ENCODE peak calls at places on chromosomes 1 and 21, in nine cellular contexts. Z is activated B cell treated with CpG ODN at 0.5 μM for 24 hours, G is fibroblast of pulmonary artery, V is mammary epithelial cell, T is nephron progenitor cell, D is cardiac muscle cell, J is GM12865, C is left lung, B is RWPE2. U is an unnamed sample.

GRCh38 chr1:165116732-165117131 is 239.8 kb downstream of the LMX1A start:
- DNase-seq in C (no peak), V (peak), Z (no peak), D (no peak), T (no peak), J (no peak), B (peak), G (peak), U (no peak)

GRCh38 chr1:153546796-153547559 is 1.4 kb upstream of the S100A4 start:
- DNase-seq in D (no peak), G (no peak), J (no peak), V (peak), C (no peak), T (no peak), Z (no peak), B (peak), U (no peak)

GRCh38 chr1:240031009-240031408 is 60.7 kb upstream of the FMN2 start:
- DNase-seq in B (no peak), G (peak), J (no peak), C (no peak), D (no peak), V (peak), Z (no peak), T (no peak), U (no peak)

GRCh38 chr1:208731976-208732821 is 488.0 kb upstream of the PLXNA2 start:
- DNase-seq in V (no peak), C (no peak), T (peak), B (no peak), J (peak), G (no peak), D (no peak), Z (no peak), U (no peak)

GRCh38 chr1:27598288-27598687 is 5.7 kb downstream of the AHDC1 start:
- DNase-seq in T (peak), B (no peak), J (no peak), G (peak), V (no peak), Z (no peak), D (no peak), C (no peak), U (no peak)

GRCh38 chr1:42962641-42963377 is 4.1 kb upstream of the SLC2A1 start:
- DNase-seq in V (peak), Z (no peak), C (no peak), G (no peak), B (peak), D (peak), T (peak), J (no peak), U (no peak)

GRCh38 chr1:239802275-239802674 is 289.4 kb upstream of the FMN2 start:
- DNase-seq in V (no peak), C (no peak), G (no peak), D (no peak), T (no peak), Z (no peak), B (no peak), J (no peak), U (no peak)

GRCh38 chr21:26715878-26716506 is 129.2 kb downstream of the ADAMTS1 start:
- DNase-seq in Z (no peak), J (peak), T (peak), D (peak), V (peak), G (peak), C (no peak), B (no peak), U (no peak)

GRCh38 chr1:228802386-228803221 is 67.3 kb downstream of the RHOU start:
- DNase-seq in D (no peak), G (peak), V (no peak), Z (no peak), T (no peak), J (no peak), B (no peak), C (no peak), U (no peak)

GRCh38 chr1:114234408-114235119 is 80.9 kb upstream of the SYT6 start:
- DNase-seq in D (no peak), G (no peak), Z (no peak), J (peak), V (no peak), C (no peak), T (no peak), B (no peak), U (no peak)

GRCh38 chr1:216464489-216464888 is 41.2 kb upstream of the USH2A start:
- DNase-seq in J (no peak), V (peak), D (no peak), Z (no peak), T (no peak), G (peak), B (no peak), C (no peak), U (no peak)

GRCh38 chr1:213985181-213986019 is 2.4 kb upstream of the PROX1 start:
- DNase-seq in B (no peak), C (no peak), G (no peak), D (peak), T (peak), Z (no peak), J (no peak), V (no peak), U (no peak)

GRCh38 chr21:39094087-39094785 is 89.0 kb downstream of the PSMG1 start:
- DNase-seq in C (no peak), D (no peak), Z (no peak), J (no peak), V (no peak), T (no peak), B (no peak), G (no peak), U (no peak)

GRCh38 chr1:150182233-150182632 is 32.5 kb downstream of the PLEKHO1 start:
- DNase-seq in Z (no peak), V (no peak), J (no peak), B (no peak), T (no peak), D (no peak), C (no peak), G (no peak), U (no peak)

GRCh38 chr1:37098196-37098595 is 63.9 kb upstream of the GRIK3 start:
- DNase-seq in D (no peak), G (no peak), T (no peak), J (no peak), B (no peak), V (no peak), C (no peak), Z (no peak), U (no peak)

GRCh38 chr1:192588546-192588945 is 13.0 kb downstream of the RGS1 start:
- DNase-seq in J (no peak), G (no peak), D (no peak), T (no peak), B (no peak), V (no peak), C (no peak), Z (no peak), U (no peak)

GRCh38 chr1:29974345-29974744 is 738.0 kb downstream of the PTPRU start:
- DNase-seq in T (no peak), B (no peak), V (peak), J (peak), G (peak), D (no peak), Z (no peak), C (no peak), U (no peak)

DNA sequence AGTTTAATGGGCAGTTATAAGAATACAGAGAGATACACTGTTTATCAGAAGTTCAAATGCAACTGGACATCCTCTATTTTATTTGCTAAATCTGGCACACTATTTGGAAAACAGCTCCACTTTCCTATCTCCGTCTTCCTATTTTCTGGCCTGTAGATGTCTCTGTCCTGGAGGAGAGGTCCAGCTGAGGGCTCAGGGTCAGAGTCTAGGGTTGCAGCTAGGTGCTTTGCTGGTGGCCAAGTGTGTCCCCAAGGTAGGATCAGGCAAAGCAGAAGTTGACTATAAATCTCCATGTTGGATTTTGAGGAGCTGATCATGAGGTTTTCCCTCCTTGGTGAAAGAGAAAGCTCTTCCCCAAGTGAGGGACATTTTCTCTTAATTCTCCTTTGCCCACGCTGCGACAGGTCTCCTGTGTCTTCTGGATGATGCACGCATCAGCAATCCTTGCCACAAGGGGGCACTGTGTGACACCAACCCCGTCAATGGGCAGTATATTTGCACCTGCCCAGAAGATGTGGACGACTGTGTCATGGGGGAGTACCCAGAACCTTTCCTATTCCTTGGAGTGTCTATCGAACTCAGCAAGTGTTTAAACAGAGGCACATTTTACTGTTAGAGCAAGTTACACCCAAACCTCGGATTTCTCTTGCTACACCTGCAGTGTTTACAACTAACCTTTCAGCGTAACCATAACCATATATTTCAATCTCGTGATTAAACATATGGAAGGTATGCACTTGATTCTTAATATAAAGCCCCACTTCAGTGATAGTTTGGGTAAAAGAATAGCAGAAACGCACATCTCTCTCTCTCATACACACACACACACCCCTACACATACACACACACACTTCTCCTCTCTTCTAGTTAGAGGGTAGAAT is 10.2 kb downstream of the ADAM30 start:
- DNase-seq in Z (no peak), C (peak), V (no peak), B (no peak), T (peak), D (peak), J (peak), G (peak), U (no peak)
- TF ChIP-seq CTCF in Z (no peak), C (peak), V (peak), B (peak), T (peak), D (peak), J (peak), G (peak), U (peak)

GRCh38 chr1:163985700-163986099 is 573.3 kb upstream of the PBX1 start:
- DNase-seq in B (no peak), G (no peak), J (no peak), D (no peak), C (no peak), T (no peak), V (no peak), Z (no peak), U (no peak)
- TF ChIP-seq CTCF in B (no peak), G (no peak), J (no peak), D (no peak), C (no peak), T (no peak), V (no peak), Z (no peak), U (no peak)

DNA sequence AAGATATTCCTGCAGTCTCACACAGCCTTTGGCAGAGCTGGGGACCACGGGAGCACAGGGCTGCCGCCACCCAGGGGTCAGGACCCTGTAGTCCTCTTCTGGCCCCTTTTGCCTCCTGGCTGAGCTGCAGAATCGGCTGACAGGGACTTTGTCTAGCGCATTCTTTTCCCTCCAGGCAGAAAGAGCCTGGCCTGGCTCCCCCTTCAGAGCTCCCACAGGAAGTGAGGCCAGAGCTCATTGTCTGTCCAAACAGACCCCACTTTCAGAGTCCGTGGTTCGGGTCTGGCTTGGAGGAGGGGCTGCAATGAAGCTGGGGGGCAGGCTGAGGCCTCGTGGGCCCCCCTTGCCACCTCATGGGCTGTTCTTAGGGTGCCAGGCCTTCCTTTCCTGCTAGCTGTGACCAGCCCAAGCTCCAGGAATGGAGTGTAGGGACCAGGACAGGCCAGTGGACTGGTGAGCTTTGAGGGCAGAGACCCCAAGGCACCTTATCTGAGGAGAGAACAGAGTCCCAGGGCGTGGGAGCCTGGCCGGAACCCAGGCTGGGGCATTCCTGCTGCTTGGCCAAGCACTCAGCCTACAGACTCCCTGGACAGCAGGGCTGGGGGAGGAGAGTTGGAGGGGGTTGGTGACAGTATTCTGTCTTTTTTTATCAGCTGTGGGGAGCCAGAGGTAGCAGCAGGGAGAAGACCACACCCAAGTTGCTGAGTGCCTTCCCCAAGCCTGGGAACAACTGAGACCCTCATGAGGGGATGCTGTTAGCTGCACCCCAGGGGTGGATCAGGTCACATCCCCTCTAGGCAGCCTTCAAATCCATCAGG is 4.7 kb downstream of the CELSR2 start:
- DNase-seq in V (no peak), J (no peak), G (no peak), Z (no peak), D (peak), B (no peak), T (peak), C (no peak), U (no peak)
- TF ChIP-seq CTCF in V (no peak), J (no peak), G (no peak), Z (no peak), D (no peak), B (no peak), T (no peak), C (no peak), U (peak)

DNA sequence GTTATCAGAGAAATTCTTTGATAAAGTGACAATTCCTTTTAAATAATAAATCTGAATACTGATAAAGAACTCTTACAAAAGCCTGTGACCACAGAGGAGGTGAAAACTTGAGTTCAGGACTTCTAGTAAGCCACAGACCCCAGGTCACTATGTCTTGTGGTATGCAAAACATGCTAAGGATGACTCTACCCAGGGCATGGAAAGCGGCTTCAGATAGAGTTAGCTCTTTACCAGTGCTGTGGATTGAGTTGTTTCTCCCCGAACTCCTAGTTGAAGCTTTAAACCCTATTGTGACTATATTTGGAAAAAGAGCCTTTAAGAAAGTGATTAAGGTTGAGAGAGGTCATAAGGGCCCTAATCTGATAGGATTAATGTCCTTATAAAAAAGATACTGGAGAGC is 42.3 kb downstream of the HLX start:
- DNase-seq in T (no peak), V (no peak), C (no peak), Z (no peak), J (peak), G (no peak), B (no peak), D (no peak), U (no peak)
- TF ChIP-seq CTCF in T (no peak), V (no peak), C (no peak), Z (no peak), J (no peak), G (no peak), B (no peak), D (no peak), U (no peak)

DNA sequence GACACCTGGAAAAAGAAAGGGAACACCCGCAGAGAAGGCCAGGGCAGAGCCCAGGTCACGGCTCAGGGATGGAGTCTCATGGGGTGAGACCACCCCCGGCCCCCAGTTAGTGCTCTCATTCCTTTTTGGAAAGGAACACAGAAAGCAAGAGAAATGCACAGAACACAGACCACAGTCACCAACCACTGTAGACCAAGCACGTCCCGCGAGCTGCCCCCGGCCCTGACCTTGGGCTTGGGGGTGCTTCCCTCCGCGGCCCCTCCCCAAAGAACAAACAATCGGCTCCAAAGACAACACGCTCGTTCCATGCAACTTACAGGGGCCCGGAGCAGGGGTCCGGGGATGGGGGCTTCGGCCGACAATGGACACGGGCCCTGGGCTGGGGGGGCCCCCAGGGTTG is 12.8 kb downstream of the CELF3 start:
- DNase-seq in Z (no peak), G (no peak), T (no peak), D (no peak), B (no peak), V (no peak), J (no peak), C (no peak), U (no peak)
- TF ChIP-seq CTCF in Z (no peak), G (no peak), T (no peak), D (no peak), B (no peak), V (no peak), J (no peak), C (no peak), U (no peak)

DNA sequence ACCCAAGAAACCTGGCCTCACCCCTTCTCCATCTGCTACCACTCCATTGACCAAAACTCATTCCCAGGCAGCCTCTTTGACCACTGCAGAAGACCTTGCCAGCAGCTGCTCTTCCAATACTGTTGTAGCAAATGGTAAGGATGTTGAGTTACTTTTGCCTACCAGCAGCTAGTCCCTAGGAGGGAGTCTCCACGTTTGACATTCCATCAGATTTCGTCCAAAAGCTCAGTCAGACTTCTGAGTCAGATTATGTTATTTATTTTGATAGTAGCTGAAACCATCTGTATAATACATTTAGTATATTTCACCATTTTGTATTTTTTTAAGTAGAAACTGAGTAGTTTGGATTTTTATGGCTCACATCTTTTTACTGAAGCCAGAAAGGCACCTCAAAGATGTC is 51.5 kb upstream of the WNT2B start:
- DNase-seq in T (no peak), Z (no peak), V (no peak), G (no peak), D (no peak), B (no peak), C (no peak), J (no peak), U (no peak)
- TF ChIP-seq CTCF in T (no peak), Z (no peak), V (no peak), G (no peak), D (no peak), B (no peak), C (no peak), J (no peak), U (no peak)

DNA sequence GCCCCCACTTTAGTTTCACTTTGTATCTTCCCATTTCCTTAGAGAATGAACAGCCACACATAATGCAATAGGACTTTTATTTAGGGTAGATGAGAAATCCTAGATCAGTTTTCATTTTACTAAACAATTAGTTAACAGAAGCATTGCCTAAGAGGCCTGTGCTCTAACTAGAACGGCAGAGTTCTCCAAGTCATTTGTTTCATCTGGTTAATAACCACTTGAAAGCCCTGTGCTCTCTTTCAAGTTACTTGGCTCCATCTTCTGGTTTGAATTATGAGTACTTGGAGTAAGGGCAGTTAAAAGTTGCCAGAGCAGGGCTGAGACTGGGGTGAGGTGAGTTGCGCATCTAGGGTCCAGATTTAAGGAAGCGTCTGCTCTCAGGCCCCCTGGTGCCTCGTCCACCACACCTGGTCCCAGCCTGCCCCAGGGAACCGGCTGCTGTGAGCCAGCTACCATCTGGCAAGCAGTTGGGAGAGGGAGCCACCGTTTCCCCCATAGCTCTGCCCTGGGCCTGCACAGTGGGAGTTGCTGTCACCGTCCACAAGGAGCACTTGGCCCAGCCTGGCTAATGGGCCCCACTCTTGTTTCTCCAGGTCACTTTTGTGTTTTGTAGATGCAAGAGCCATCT is 18.1 kb upstream of the SLC44A3 start:
- DNase-seq in B (no peak), V (peak), C (no peak), T (peak), G (peak), D (peak), Z (no peak), J (peak), U (no peak)
- TF ChIP-seq CTCF in B (peak), V (peak), C (no peak), T (peak), G (peak), D (peak), Z (no peak), J (no peak), U (peak)

DNA sequence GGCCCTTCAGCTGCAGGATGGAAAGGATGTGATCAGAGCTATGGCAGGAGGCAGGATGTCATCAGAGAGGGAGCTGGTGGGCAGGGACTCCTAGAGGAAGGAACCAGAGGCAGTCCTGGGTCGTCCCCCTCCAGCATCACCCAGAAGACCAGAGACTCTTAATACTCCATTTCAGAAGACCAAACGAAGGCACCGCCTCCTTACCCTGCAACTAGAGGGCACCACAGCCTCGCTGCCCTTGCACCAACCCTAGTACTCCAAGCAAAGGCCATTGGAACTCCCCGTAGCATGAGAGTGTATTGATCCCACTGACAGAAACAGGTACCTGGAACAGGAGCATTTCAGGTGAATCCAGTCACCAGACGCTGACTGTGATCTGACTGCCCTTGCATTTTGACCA is 598.1 kb downstream of the NPHP4 start:
- DNase-seq in B (peak), V (no peak), D (no peak), Z (no peak), T (no peak), C (no peak), G (no peak), J (no peak), U (no peak)
- TF ChIP-seq CTCF in B (no peak), V (no peak), D (no peak), Z (no peak), T (no peak), C (no peak), G (no peak), J (no peak), U (no peak)

U was measured in chondrocyte.